ENCODE peak calls at places on chromosome 3, in eight cellular contexts. X is A549, E is HCT116, A is HepG2, U is SK-N-SH, L is Panc1, C is HL-60, H is K562. S is an unnamed sample.

GRCh38 chr3:174620138-174620537 is 239.0 kb upstream of the NAALADL2 start:
- DNase-seq in X (no peak), E (peak), A (no peak), U (no peak), L (no peak), C (no peak), H (no peak), S (peak)

GRCh38 chr3:60453326-60453725 is 797.9 kb downstream of the FHIT start:
- DNase-seq in X (no peak), E (no peak), A (no peak), U (no peak), L (no peak), C (no peak), H (no peak), S (no peak)

GRCh38 chr3:20320489-20320888 is 134.5 kb upstream of the SGO1 start:
- DNase-seq in X (no peak), E (no peak), A (peak), U (no peak), L (no peak), C (no peak), H (no peak), S (no peak)

GRCh38 chr3:174439621-174440349 is 419.3 kb upstream of the NAALADL2 start:
- DNase-seq in X (peak), E (peak), A (peak), U (no peak), L (peak), C (peak), H (no peak), S (peak)

GRCh38 chr3:177452487-177452886 is 255.2 kb upstream of the TBL1XR1 start:
- DNase-seq in X (no peak), E (no peak), A (no peak), U (no peak), L (no peak), C (peak), H (no peak), S (no peak)

GRCh38 chr3:107265526-107265925 is 111.7 kb upstream of the CCDC54 start:
- DNase-seq in X (no peak), E (no peak), A (no peak), U (no peak), L (no peak), C (no peak), H (no peak), S (no peak)

GRCh38 chr3:141279074-141279945 is 47.7 kb downstream of the PXYLP1 start:
- DNase-seq in X (peak), E (no peak), A (peak), U (peak), L (no peak), C (no peak), H (no peak), S (peak)

GRCh38 chr3:16064660-16065414 is 109.6 kb upstream of the GALNT15 start:
- DNase-seq in X (no peak), E (no peak), A (peak), U (no peak), L (no peak), C (peak), H (no peak), S (no peak)

GRCh38 chr3:15305366-15305844 is 27.0 kb downstream of the SH3BP5 start:
- DNase-seq in X (peak), E (peak), A (no peak), U (peak), L (no peak), C (no peak), H (peak), S (peak)

DNA sequence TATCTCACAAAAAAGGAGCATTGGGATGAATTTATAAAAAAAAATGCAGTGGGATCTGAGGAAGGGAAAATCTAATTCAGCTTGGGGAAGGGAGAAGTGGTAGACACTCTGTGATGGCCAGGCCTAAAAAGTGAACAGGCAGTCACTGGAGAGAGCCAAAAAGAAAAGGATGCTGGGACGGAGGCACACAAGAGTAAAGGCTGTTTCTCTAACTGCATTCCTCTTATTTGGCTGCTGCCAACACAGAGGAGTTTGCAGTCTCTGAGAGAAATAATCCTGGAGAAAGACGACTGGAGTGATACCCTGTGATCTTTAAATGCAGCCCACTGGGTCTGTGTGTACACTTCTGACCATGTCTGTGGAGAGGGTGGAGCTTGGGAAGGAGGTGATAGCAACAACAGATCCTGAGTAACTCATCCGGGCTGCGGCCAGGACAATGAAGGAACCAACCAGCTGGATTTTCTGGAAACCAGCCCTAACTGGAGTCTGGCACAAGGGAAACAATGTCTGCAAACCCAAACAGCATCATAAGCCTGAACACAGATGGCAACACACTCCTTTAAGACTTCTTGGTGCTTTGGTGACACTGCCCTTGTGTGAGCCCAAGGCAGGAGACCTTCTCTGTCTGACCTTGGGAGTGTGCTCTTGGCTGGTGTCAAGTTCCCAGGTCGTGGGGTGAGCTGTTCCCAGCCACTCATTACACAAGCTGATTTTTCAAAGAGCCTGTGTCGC is 8.1 kb downstream of the FYCO1 start:
- DNase-seq in X (no peak), E (no peak), A (peak), U (no peak), L (no peak), C (no peak), H (no peak), S (no peak)
- TF ChIP-seq REST in X (no peak), E (no peak), A (no peak), U (no peak), L (no peak), C (no peak), H (no peak), S (no peak)

GRCh38 chr3:150412599-150413069 is 4.5 kb downstream of the TSC22D2 start:
- DNase-seq in X (no peak), E (no peak), A (peak), U (no peak), L (no peak), C (peak), H (no peak), S (no peak)
- H3K27ac ChIP-seq in X (peak), E (no peak), A (no peak), U (peak), L (peak), C (peak), H (peak), S (no peak)

GRCh38 chr3:29560031-29560430 is 279.2 kb downstream of the RBMS3 start:
- DNase-seq in X (no peak), E (no peak), A (no peak), U (no peak), L (no peak), C (no peak), H (no peak), S (no peak)

GRCh38 chr3:29561651-29562050 is 280.8 kb downstream of the RBMS3 start:
- DNase-seq in X (no peak), E (no peak), A (no peak), U (no peak), L (no peak), C (no peak), H (no peak), S (no peak)

GRCh38 chr3:29567505-29567904 is 286.6 kb downstream of the RBMS3 start:
- DNase-seq in X (no peak), E (no peak), A (no peak), U (no peak), L (no peak), C (no peak), H (no peak), S (no peak)

DNA sequence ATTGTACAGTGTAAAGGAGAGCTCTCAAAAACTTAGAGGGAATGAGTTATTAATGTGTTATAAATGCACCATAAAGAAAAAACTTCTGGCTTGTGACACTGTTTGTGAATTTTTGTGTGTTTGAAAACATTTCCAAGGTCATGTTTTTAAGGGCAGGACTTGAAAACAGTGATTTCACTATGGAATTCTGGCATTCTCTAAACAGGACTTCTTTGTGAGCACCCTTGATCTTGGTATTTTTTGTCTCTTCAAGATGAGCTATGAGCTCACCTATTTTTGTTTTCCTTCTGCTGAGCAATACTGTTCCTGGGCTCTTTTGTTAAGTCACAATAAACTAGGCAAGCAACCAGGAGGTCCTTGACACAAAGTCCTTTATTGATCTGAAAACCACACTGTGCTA is 284.4 kb downstream of the RBMS3 start:
- DNase-seq in X (no peak), E (no peak), A (no peak), U (no peak), L (no peak), C (no peak), H (no peak), S (no peak)
- TF ChIP-seq REST in X (no peak), E (no peak), A (no peak), U (no peak), L (no peak), C (no peak), H (no peak), S (no peak)

GRCh38 chr3:39158138-39158715 is 4.8 kb upstream of the CSRNP1 start:
- DNase-seq in X (no peak), E (no peak), A (no peak), U (no peak), L (no peak), C (no peak), H (no peak), S (no peak)

GRCh38 chr3:39153977-39154299 is 547 bp upstream of the CSRNP1 start:
- DNase-seq in X (no peak), E (no peak), A (no peak), U (no peak), L (no peak), C (no peak), H (no peak), S (no peak)

GRCh38 chr3:39154323-39155021 is 1.1 kb upstream of the CSRNP1 start:
- DNase-seq in X (peak), E (peak), A (peak), U (no peak), L (no peak), C (no peak), H (peak), S (peak)

GRCh38 chr3:39157359-39157758 is 4.0 kb upstream of the CSRNP1 start:
- DNase-seq in X (no peak), E (no peak), A (no peak), U (no peak), L (no peak), C (no peak), H (no peak), S (no peak)

DNA sequence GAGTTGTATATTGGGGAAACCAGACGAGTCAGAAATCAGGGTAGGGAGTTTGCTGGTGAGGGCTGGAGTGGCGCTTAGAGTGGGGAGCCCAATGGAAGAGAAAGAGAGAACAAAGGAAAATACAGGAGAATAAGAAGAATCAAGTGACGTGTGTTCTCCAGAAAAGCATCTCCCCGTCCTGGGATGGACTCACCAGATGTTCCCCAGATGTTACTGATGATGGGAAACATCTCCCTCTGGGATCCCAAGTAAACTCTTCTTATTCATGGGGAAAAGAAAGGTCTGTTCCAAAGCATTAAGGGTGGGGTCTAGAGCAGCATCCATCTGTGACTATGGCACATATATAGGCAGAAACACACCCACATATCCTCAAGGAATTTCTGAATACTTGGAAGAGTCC is 3.0 kb upstream of the CSRNP1 start:
- DNase-seq in X (no peak), E (no peak), A (no peak), U (no peak), L (no peak), C (no peak), H (no peak), S (no peak)
- H3K27ac ChIP-seq in X (no peak), E (no peak), A (no peak), U (no peak), L (no peak), C (no peak), H (no peak), S (no peak)